ENCODE peak calls at places on chromosomes 3 and 15, in four cellular contexts. One of them, this sample, is unnamed.

GRCh38 chr3:174581551-174581950 is 277.6 kb upstream of the NAALADL2 start:
- DNase-seq in CD8-positive, alpha-beta T cell: no peak
- DNase-seq in HFF-Myc: no peak
- DNase-seq in fibroblast of mammary gland: peak; percentile 21
- DNase-seq in this sample: no peak

GRCh38 chr3:104596054-104596453 is 770.7 kb upstream of the ALCAM start:
- DNase-seq in HFF-Myc: no peak
- DNase-seq in CD8-positive, alpha-beta T cell: no peak
- DNase-seq in fibroblast of mammary gland: no peak
- DNase-seq in this sample: no peak

GRCh38 chr3:99777708-99778107 is 40.0 kb upstream of the CMSS1 start:
- DNase-seq in fibroblast of mammary gland: no peak
- DNase-seq in HFF-Myc: no peak
- DNase-seq in CD8-positive, alpha-beta T cell: no peak
- DNase-seq in this sample: no peak

GRCh38 chr3:52535411-52536111 is 844 bp upstream of the UQCC5 start:
- DNase-seq in fibroblast of mammary gland: no peak
- DNase-seq in CD8-positive, alpha-beta T cell: no peak
- DNase-seq in HFF-Myc: no peak
- DNase-seq in this sample: no peak

GRCh38 chr3:163450684-163451083 is 1627.6 kb downstream of the SI start:
- DNase-seq in HFF-Myc: no peak
- DNase-seq in CD8-positive, alpha-beta T cell: no peak
- DNase-seq in fibroblast of mammary gland: no peak
- DNase-seq in this sample: no peak

GRCh38 chr15:58459562-58459961 is 27.8 kb downstream of the LIPC start:
- DNase-seq in fibroblast of mammary gland: no peak
- DNase-seq in CD8-positive, alpha-beta T cell: no peak
- DNase-seq in HFF-Myc: no peak
- DNase-seq in this sample: no peak

GRCh38 chr3:39166932-39167532 is 13.6 kb upstream of the CSRNP1 start:
- DNase-seq in CD8-positive, alpha-beta T cell: no peak
- DNase-seq in HFF-Myc: no peak
- DNase-seq in fibroblast of mammary gland: peak; percentile 99
- DNase-seq in this sample: peak; percentile 94

GRCh38 chr3:87006844-87007439 is 16.0 kb upstream of the VGLL3 start:
- DNase-seq in CD8-positive, alpha-beta T cell: no peak
- DNase-seq in fibroblast of mammary gland: peak; percentile 57
- DNase-seq in HFF-Myc: no peak
- DNase-seq in this sample: no peak

GRCh38 chr15:34582461-34583357 is 742 bp downstream of the GOLGA8B start:
- DNase-seq in HFF-Myc: no peak
- DNase-seq in fibroblast of mammary gland: no peak
- DNase-seq in CD8-positive, alpha-beta T cell: peak; percentile 19
- DNase-seq in this sample: no peak

GRCh38 chr15:62486041-62486440 is 321.0 kb upstream of the C2CD4B start:
- DNase-seq in fibroblast of mammary gland: no peak
- DNase-seq in HFF-Myc: no peak
- DNase-seq in CD8-positive, alpha-beta T cell: no peak
- DNase-seq in this sample: no peak

GRCh38 chr15:33126559-33127290 is 67.8 kb downstream of the FMN1 start:
- DNase-seq in fibroblast of mammary gland: peak; percentile 95
- DNase-seq in CD8-positive, alpha-beta T cell: peak; percentile 66
- DNase-seq in HFF-Myc: peak; percentile 99
- DNase-seq in this sample: peak; percentile 94

GRCh38 chr3:185663929-185664328 is 77.8 kb downstream of the SENP2 start:
- DNase-seq in fibroblast of mammary gland: no peak
- DNase-seq in HFF-Myc: no peak
- DNase-seq in CD8-positive, alpha-beta T cell: no peak
- DNase-seq in this sample: no peak

GRCh38 chr3:140731440-140732119 is 53.7 kb downstream of the TRIM42 start:
- DNase-seq in HFF-Myc: no peak
- DNase-seq in fibroblast of mammary gland: no peak
- DNase-seq in CD8-positive, alpha-beta T cell: no peak
- DNase-seq in this sample: no peak

GRCh38 chr3:140733623-140734022 is 55.8 kb downstream of the TRIM42 start:
- DNase-seq in fibroblast of mammary gland: no peak
- DNase-seq in CD8-positive, alpha-beta T cell: no peak
- DNase-seq in HFF-Myc: no peak
- DNase-seq in this sample: no peak

GRCh38 chr3:140742116-140742515 is 64.3 kb downstream of the TRIM42 start:
- DNase-seq in CD8-positive, alpha-beta T cell: no peak
- DNase-seq in fibroblast of mammary gland: no peak
- DNase-seq in HFF-Myc: no peak
- DNase-seq in this sample: no peak

GRCh38 chr3:140736863-140737460 is 59.1 kb downstream of the TRIM42 start:
- DNase-seq in CD8-positive, alpha-beta T cell: no peak
- DNase-seq in fibroblast of mammary gland: peak; percentile 65
- DNase-seq in HFF-Myc: no peak
- DNase-seq in this sample: no peak
- TF ChIP-seq CTCF in CD8-positive, alpha-beta T cell: no peak
- TF ChIP-seq CTCF in fibroblast of mammary gland: peak; percentile 61
- TF ChIP-seq CTCF in HFF-Myc: peak; percentile 38
- TF ChIP-seq CTCF in this sample: peak; percentile 49

GRCh38 chr15:69380100-69380725 is 33.9 kb upstream of the KIF23 start:
- DNase-seq in CD8-positive, alpha-beta T cell: no peak
- DNase-seq in HFF-Myc: no peak
- DNase-seq in fibroblast of mammary gland: no peak
- DNase-seq in this sample: no peak
- TF ChIP-seq CTCF in CD8-positive, alpha-beta T cell: no peak
- TF ChIP-seq CTCF in HFF-Myc: peak; percentile 34
- TF ChIP-seq CTCF in fibroblast of mammary gland: peak; percentile 21
- TF ChIP-seq CTCF in this sample: peak; percentile 26

GRCh38 chr15:81336568-81336967 is 12.6 kb upstream of the STARD5 start:
- DNase-seq in CD8-positive, alpha-beta T cell: peak; percentile 34
- DNase-seq in HFF-Myc: no peak
- DNase-seq in fibroblast of mammary gland: peak; percentile 54
- DNase-seq in this sample: no peak
- TF ChIP-seq CTCF in CD8-positive, alpha-beta T cell: peak; percentile 37
- TF ChIP-seq CTCF in HFF-Myc: peak; percentile 40
- TF ChIP-seq CTCF in fibroblast of mammary gland: peak; percentile 69
- TF ChIP-seq CTCF in this sample: peak; percentile 28

DNA sequence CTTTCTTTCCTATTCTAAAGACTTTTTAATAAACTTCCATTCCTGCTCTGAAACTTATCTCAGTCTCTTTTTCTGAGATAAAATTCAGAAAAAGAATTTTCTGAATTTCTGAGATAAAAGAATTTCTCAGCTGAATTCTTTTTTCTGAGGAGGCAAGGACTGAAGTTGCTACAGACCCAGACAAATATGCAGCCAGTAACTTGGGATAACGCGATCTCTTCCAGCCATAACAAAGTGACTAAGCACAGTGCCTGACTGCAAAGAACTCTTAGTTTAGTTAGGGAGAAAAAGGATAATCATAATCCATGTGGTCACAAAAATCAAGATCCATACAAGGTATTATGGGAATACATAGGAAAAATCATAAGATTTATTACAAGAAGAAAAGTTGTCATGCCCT is 222.0 kb upstream of the GAP43 start:
- DNase-seq in CD8-positive, alpha-beta T cell: no peak
- DNase-seq in fibroblast of mammary gland: peak; percentile 86
- DNase-seq in HFF-Myc: no peak
- DNase-seq in this sample: peak; percentile 27
- TF ChIP-seq CTCF in CD8-positive, alpha-beta T cell: no peak
- TF ChIP-seq CTCF in fibroblast of mammary gland: no peak
- TF ChIP-seq CTCF in HFF-Myc: no peak
- TF ChIP-seq CTCF in this sample: no peak

This sample was measured in AG09319.